ENCODE peak calls at places on chromosome 14, in six cellular contexts. One of them, this sample, is unnamed. For H3K79me2, the result is how much of the 10 kb centered on the place peaks cover.

GRCh38 chr14:90871605-90872233 is 55.5 kb upstream of the TTC7B start:
- DNase-seq in H1: no peak
- DNase-seq in H9: no peak
- DNase-seq in HCT116: no peak
- DNase-seq in PC-3: peak
- DNase-seq in astrocyte: peak
- DNase-seq in this sample: no peak

GRCh38 chr14:61751475-61751989 is 10.7 kb upstream of the SNAPC1 start:
- DNase-seq in H1: no peak
- DNase-seq in H9: no peak
- DNase-seq in HCT116: no peak
- DNase-seq in PC-3: no peak
- DNase-seq in astrocyte: no peak
- DNase-seq in this sample: no peak

GRCh38 chr14:104147346-104148125 is 9.1 kb downstream of the KIF26A start:
- DNase-seq in H1: no peak
- DNase-seq in H9: no peak
- DNase-seq in HCT116: no peak
- DNase-seq in PC-3: no peak
- DNase-seq in astrocyte: no peak
- DNase-seq in this sample: no peak

GRCh38 chr14:88266474-88266873 is 56.6 kb downstream of the KCNK10 start:
- DNase-seq in H1: no peak
- DNase-seq in H9: no peak
- DNase-seq in HCT116: no peak
- DNase-seq in PC-3: no peak
- DNase-seq in astrocyte: no peak
- DNase-seq in this sample: no peak

GRCh38 chr14:101066826-101067508 is 163.4 kb upstream of the RTL1 start:
- DNase-seq in H1: no peak
- DNase-seq in H9: peak
- DNase-seq in HCT116: no peak
- DNase-seq in PC-3: no peak
- DNase-seq in astrocyte: no peak
- DNase-seq in this sample: no peak

GRCh38 chr14:103520657-103521437 is 1.8 kb downstream of the CKB start:
- DNase-seq in H1: no peak
- DNase-seq in H9: peak
- DNase-seq in HCT116: peak
- DNase-seq in PC-3: peak
- DNase-seq in astrocyte: no peak
- DNase-seq in this sample: peak

GRCh38 chr14:65072937-65073336 is 29.4 kb downstream of the MAX start:
- DNase-seq in H1: no peak
- DNase-seq in H9: no peak
- DNase-seq in HCT116: no peak
- DNase-seq in PC-3: no peak
- DNase-seq in astrocyte: no peak
- DNase-seq in this sample: no peak

GRCh38 chr14:57970175-57970574 is 104.3 kb upstream of the SLC35F4 start:
- DNase-seq in H1: no peak
- DNase-seq in H9: no peak
- DNase-seq in HCT116: no peak
- DNase-seq in PC-3: no peak
- DNase-seq in astrocyte: no peak
- DNase-seq in this sample: no peak

GRCh38 chr14:79530555-79530954 is 680.7 kb downstream of the DIO2 start:
- DNase-seq in H1: no peak
- DNase-seq in H9: no peak
- DNase-seq in HCT116: no peak
- DNase-seq in PC-3: no peak
- DNase-seq in astrocyte: no peak
- DNase-seq in this sample: no peak

GRCh38 chr14:59688224-59689170 is 111.9 kb upstream of the CCDC175 start:
- DNase-seq in H1: peak
- DNase-seq in H9: peak
- DNase-seq in HCT116: peak
- DNase-seq in PC-3: peak
- DNase-seq in astrocyte: peak
- DNase-seq in this sample: peak

GRCh38 chr14:60805881-60806569 is 71.5 kb downstream of the MNAT1 start:
- DNase-seq in H1: no peak
- DNase-seq in H9: no peak
- DNase-seq in HCT116: no peak
- DNase-seq in PC-3: peak
- DNase-seq in astrocyte: peak
- DNase-seq in this sample: no peak

GRCh38 chr14:63877594-63877993 is 24.8 kb downstream of the SYNE2 start:
- DNase-seq in H1: no peak
- DNase-seq in H9: no peak
- DNase-seq in HCT116: no peak
- DNase-seq in PC-3: no peak
- DNase-seq in astrocyte: no peak
- DNase-seq in this sample: no peak
- H3K79me2 ChIP-seq in H1: half or more
- H3K79me2 ChIP-seq in H9: under half
- H3K79me2 ChIP-seq in HCT116: under half
- H3K79me2 ChIP-seq in PC-3: under half
- H3K79me2 ChIP-seq in astrocyte: under half
- H3K79me2 ChIP-seq in this sample: under half

GRCh38 chr14:99590746-99591555 is 13.1 kb downstream of the CCDC85C start:
- DNase-seq in H1: no peak
- DNase-seq in H9: no peak
- DNase-seq in HCT116: no peak
- DNase-seq in PC-3: no peak
- DNase-seq in astrocyte: peak
- DNase-seq in this sample: no peak
- H3K79me2 ChIP-seq in H1: half or more
- H3K79me2 ChIP-seq in H9: under half
- H3K79me2 ChIP-seq in HCT116: half or more
- H3K79me2 ChIP-seq in PC-3: half or more
- H3K79me2 ChIP-seq in astrocyte: half or more
- H3K79me2 ChIP-seq in this sample: under half

DNA sequence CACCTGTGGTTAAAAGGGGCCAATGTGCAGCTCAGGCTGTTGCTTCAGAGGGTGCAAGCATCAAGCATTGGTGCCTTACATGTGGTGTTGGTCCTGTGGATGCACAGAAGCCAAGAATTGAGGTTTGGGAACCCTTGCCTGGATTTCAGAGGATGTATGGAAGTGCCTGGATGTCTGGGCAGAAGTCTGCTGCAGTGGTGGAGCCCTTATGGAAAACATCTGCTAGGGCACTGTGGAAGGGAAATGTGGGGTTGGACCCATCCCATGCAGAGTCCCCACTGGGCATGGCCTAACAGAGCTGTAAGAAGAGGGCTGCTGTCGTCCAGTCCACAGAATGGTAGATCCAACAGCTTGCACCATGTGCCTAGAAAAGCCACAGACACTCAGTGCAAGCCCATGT is 36.6 kb downstream of the PCNX1 start:
- DNase-seq in H1: no peak
- DNase-seq in H9: no peak
- DNase-seq in HCT116: no peak
- DNase-seq in PC-3: no peak
- DNase-seq in astrocyte: no peak
- DNase-seq in this sample: peak
- H3K79me2 ChIP-seq in H1: under half
- H3K79me2 ChIP-seq in H9: under half
- H3K79me2 ChIP-seq in HCT116: under half
- H3K79me2 ChIP-seq in PC-3: under half
- H3K79me2 ChIP-seq in astrocyte: half or more
- H3K79me2 ChIP-seq in this sample: under half

GRCh38 chr14:55272922-55273321 is 1.7 kb downstream of the FBXO34 start:
- DNase-seq in H1: no peak
- DNase-seq in H9: no peak
- DNase-seq in HCT116: no peak
- DNase-seq in PC-3: peak
- DNase-seq in astrocyte: no peak
- DNase-seq in this sample: no peak
- H3K79me2 ChIP-seq in H1: half or more
- H3K79me2 ChIP-seq in H9: under half
- H3K79me2 ChIP-seq in HCT116: half or more
- H3K79me2 ChIP-seq in PC-3: half or more
- H3K79me2 ChIP-seq in astrocyte: half or more
- H3K79me2 ChIP-seq in this sample: under half

GRCh38 chr14:105283899-105284298 is 16.9 kb downstream of the BRF1 start:
- DNase-seq in H1: no peak
- DNase-seq in H9: no peak
- DNase-seq in HCT116: no peak
- DNase-seq in PC-3: no peak
- DNase-seq in astrocyte: no peak
- DNase-seq in this sample: no peak

GRCh38 chr14:105290598-105291356 is 10.0 kb downstream of the BRF1 start:
- DNase-seq in H1: no peak
- DNase-seq in H9: no peak
- DNase-seq in HCT116: no peak
- DNase-seq in PC-3: no peak
- DNase-seq in astrocyte: no peak
- DNase-seq in this sample: no peak

GRCh38 chr14:105286759-105287144 is 14.0 kb downstream of the BRF1 start:
- DNase-seq in H1: no peak
- DNase-seq in H9: no peak
- DNase-seq in HCT116: no peak
- DNase-seq in PC-3: no peak
- DNase-seq in astrocyte: no peak
- DNase-seq in this sample: no peak

GRCh38 chr14:105285174-105285573 is 15.6 kb downstream of the BRF1 start:
- DNase-seq in H1: no peak
- DNase-seq in H9: no peak
- DNase-seq in HCT116: no peak
- DNase-seq in PC-3: no peak
- DNase-seq in astrocyte: no peak
- DNase-seq in this sample: no peak

GRCh38 chr14:105287249-105288102 is 13.3 kb downstream of the BRF1 start:
- DNase-seq in H1: no peak
- DNase-seq in H9: no peak
- DNase-seq in HCT116: no peak
- DNase-seq in PC-3: no peak
- DNase-seq in astrocyte: no peak
- DNase-seq in this sample: peak
- H3K79me2 ChIP-seq in H1: under half
- H3K79me2 ChIP-seq in H9: under half
- H3K79me2 ChIP-seq in HCT116: half or more
- H3K79me2 ChIP-seq in PC-3: half or more
- H3K79me2 ChIP-seq in astrocyte: under half
- H3K79me2 ChIP-seq in this sample: under half